ENCODE peak calls at places on chromosomes 6 and 20, in five cellular contexts. One of them, this sample, is unnamed.

GRCh38 chr6:56986611-56987010 is 31.7 kb downstream of the BEND6 start:
- DNase-seq in A549: no peak
- DNase-seq in epithelial cell of proximal tubule: no peak
- DNase-seq in progenitor cell of endocrine pancreas: no peak
- DNase-seq in Peyer's patch: no peak
- DNase-seq in this sample: no peak

GRCh38 chr6:81214414-81215091 is 537.9 kb downstream of the TENT5A start:
- DNase-seq in A549: no peak
- DNase-seq in progenitor cell of endocrine pancreas: no peak
- DNase-seq in Peyer's patch: no peak
- DNase-seq in epithelial cell of proximal tubule: no peak
- DNase-seq in this sample: no peak

GRCh38 chr6:67736816-67737215 is 898.3 kb upstream of the ADGRB3 start:
- DNase-seq in epithelial cell of proximal tubule: no peak
- DNase-seq in A549: no peak
- DNase-seq in Peyer's patch: no peak
- DNase-seq in progenitor cell of endocrine pancreas: no peak
- DNase-seq in this sample: no peak

GRCh38 chr6:170371588-170371987 is 65.0 kb downstream of the FAM120B start:
- DNase-seq in A549: no peak
- DNase-seq in progenitor cell of endocrine pancreas: no peak
- DNase-seq in epithelial cell of proximal tubule: no peak
- DNase-seq in Peyer's patch: no peak
- DNase-seq in this sample: no peak

GRCh38 chr6:17281497-17282481 is 628 bp downstream of the RBM24 start:
- DNase-seq in progenitor cell of endocrine pancreas: peak
- DNase-seq in Peyer's patch: no peak
- DNase-seq in A549: no peak
- DNase-seq in epithelial cell of proximal tubule: no peak
- DNase-seq in this sample: no peak

GRCh38 chr6:22888147-22888831 is 318.9 kb downstream of the HDGFL1 start:
- DNase-seq in Peyer's patch: no peak
- DNase-seq in epithelial cell of proximal tubule: peak
- DNase-seq in A549: peak
- DNase-seq in progenitor cell of endocrine pancreas: no peak
- DNase-seq in this sample: no peak

GRCh38 chr6:28153546-28153945 is 11.9 kb downstream of the ZKSCAN8 start:
- DNase-seq in progenitor cell of endocrine pancreas: no peak
- DNase-seq in epithelial cell of proximal tubule: no peak
- DNase-seq in A549: peak
- DNase-seq in Peyer's patch: no peak
- DNase-seq in this sample: no peak

GRCh38 chr6:142088858-142089216 is 43.9 kb upstream of the GJE1 start:
- DNase-seq in epithelial cell of proximal tubule: peak
- DNase-seq in progenitor cell of endocrine pancreas: peak
- DNase-seq in Peyer's patch: no peak
- DNase-seq in A549: peak
- DNase-seq in this sample: no peak

GRCh38 chr6:41885930-41886329 is 9.2 kb downstream of the USP49 start:
- DNase-seq in A549: no peak
- DNase-seq in Peyer's patch: no peak
- DNase-seq in progenitor cell of endocrine pancreas: no peak
- DNase-seq in epithelial cell of proximal tubule: no peak
- DNase-seq in this sample: no peak

GRCh38 chr6:132648356-132648755 is 10.6 kb downstream of the TAAR1 start:
- DNase-seq in Peyer's patch: no peak
- DNase-seq in A549: peak
- DNase-seq in progenitor cell of endocrine pancreas: no peak
- DNase-seq in epithelial cell of proximal tubule: no peak
- DNase-seq in this sample: no peak

GRCh38 chr6:42911171-42912021 is 4.5 kb upstream of the PTCRA start:
- DNase-seq in Peyer's patch: no peak
- DNase-seq in progenitor cell of endocrine pancreas: peak
- DNase-seq in A549: no peak
- DNase-seq in epithelial cell of proximal tubule: no peak
- DNase-seq in this sample: no peak

GRCh38 chr6:163815796-163816195 is 401.3 kb downstream of the QKI start:
- DNase-seq in progenitor cell of endocrine pancreas: no peak
- DNase-seq in Peyer's patch: no peak
- DNase-seq in A549: no peak
- DNase-seq in epithelial cell of proximal tubule: no peak
- DNase-seq in this sample: no peak
- TF ChIP-seq CTCF in progenitor cell of endocrine pancreas: no peak
- TF ChIP-seq CTCF in Peyer's patch: no peak
- TF ChIP-seq CTCF in A549: no peak
- TF ChIP-seq CTCF in epithelial cell of proximal tubule: no peak
- TF ChIP-seq CTCF in this sample: no peak

GRCh38 chr20:5809495-5809894 is 59.3 kb downstream of the SHLD1 start:
- DNase-seq in epithelial cell of proximal tubule: no peak
- DNase-seq in A549: no peak
- DNase-seq in progenitor cell of endocrine pancreas: no peak
- DNase-seq in Peyer's patch: no peak
- DNase-seq in this sample: no peak
- TF ChIP-seq CTCF in epithelial cell of proximal tubule: no peak
- TF ChIP-seq CTCF in A549: no peak
- TF ChIP-seq CTCF in progenitor cell of endocrine pancreas: no peak
- TF ChIP-seq CTCF in Peyer's patch: no peak
- TF ChIP-seq CTCF in this sample: peak

GRCh38 chr20:49602370-49603208 is 34.7 kb upstream of the PTGIS start:
- DNase-seq in progenitor cell of endocrine pancreas: no peak
- DNase-seq in Peyer's patch: no peak
- DNase-seq in epithelial cell of proximal tubule: no peak
- DNase-seq in A549: no peak
- DNase-seq in this sample: no peak

GRCh38 chr20:49599746-49600113 is 31.8 kb upstream of the PTGIS start:
- DNase-seq in A549: no peak
- DNase-seq in epithelial cell of proximal tubule: no peak
- DNase-seq in progenitor cell of endocrine pancreas: no peak
- DNase-seq in Peyer's patch: no peak
- DNase-seq in this sample: no peak

GRCh38 chr20:49601153-49601924 is 33.4 kb upstream of the PTGIS start:
- DNase-seq in epithelial cell of proximal tubule: no peak
- DNase-seq in A549: no peak
- DNase-seq in progenitor cell of endocrine pancreas: no peak
- DNase-seq in Peyer's patch: no peak
- DNase-seq in this sample: no peak

GRCh38 chr20:49607568-49607967 is 39.6 kb upstream of the PTGIS start:
- DNase-seq in progenitor cell of endocrine pancreas: no peak
- DNase-seq in A549: no peak
- DNase-seq in Peyer's patch: no peak
- DNase-seq in epithelial cell of proximal tubule: no peak
- DNase-seq in this sample: no peak

GRCh38 chr20:49603209-49603627 is 35.3 kb upstream of the PTGIS start:
- DNase-seq in A549: peak
- DNase-seq in progenitor cell of endocrine pancreas: no peak
- DNase-seq in epithelial cell of proximal tubule: no peak
- DNase-seq in Peyer's patch: no peak
- DNase-seq in this sample: no peak
- TF ChIP-seq CTCF in A549: peak
- TF ChIP-seq CTCF in progenitor cell of endocrine pancreas: peak
- TF ChIP-seq CTCF in epithelial cell of proximal tubule: peak
- TF ChIP-seq CTCF in Peyer's patch: no peak
- TF ChIP-seq CTCF in this sample: peak

GRCh38 chr6:20885076-20885475 is 350.8 kb downstream of the CDKAL1 start:
- DNase-seq in progenitor cell of endocrine pancreas: no peak
- DNase-seq in epithelial cell of proximal tubule: no peak
- DNase-seq in A549: no peak
- DNase-seq in Peyer's patch: no peak
- DNase-seq in this sample: no peak
- TF ChIP-seq CTCF in progenitor cell of endocrine pancreas: no peak
- TF ChIP-seq CTCF in epithelial cell of proximal tubule: no peak
- TF ChIP-seq CTCF in A549: no peak
- TF ChIP-seq CTCF in Peyer's patch: no peak
- TF ChIP-seq CTCF in this sample: no peak

This sample was measured in Panc1.